ENCODE peak calls at places on chromosomes 1 and 21, in eight cellular contexts. G is tibial nerve; H is K562; Y is CD8-positive, alpha-beta T cell; V is progenitor cell of endocrine pancreas; W is osteocyte; J is Calu3; R is testis. B is an unnamed sample.

GRCh38 chr1:178536844-178537371 is 24.0 kb downstream of the TEX35 start:
- DNase-seq in G (no peak), H (no peak), Y (no peak), V (no peak), W (no peak), J (peak; percentile 76), R (peak; percentile 52), B (no peak)

GRCh38 chr1:246141306-246141705 is 365.8 kb downstream of the SMYD3 start:
- DNase-seq in G (no peak), H (no peak), Y (no peak), V (no peak), W (no peak), J (no peak), R (no peak), B (no peak)

GRCh38 chr21:21156919-21157318 is 158.7 kb downstream of the NCAM2 start:
- DNase-seq in G (no peak), H (peak; percentile 37), Y (no peak), V (no peak), W (no peak), J (no peak), R (no peak), B (no peak)

GRCh38 chr21:40672602-40673001 is 174.4 kb downstream of the DSCAM start:
- DNase-seq in G (no peak), H (no peak), Y (no peak), V (no peak), W (no peak), J (no peak), R (no peak), B (no peak)

GRCh38 chr1:47871799-47872353 is 125.3 kb downstream of the TRABD2B start:
- DNase-seq in G (no peak), H (no peak), Y (no peak), V (no peak), W (no peak), J (peak; percentile 70), R (peak; percentile 18), B (no peak)

GRCh38 chr1:82318921-82319320 is 518.2 kb downstream of the ADGRL2 start:
- DNase-seq in G (no peak), H (no peak), Y (no peak), V (no peak), W (no peak), J (no peak), R (no peak), B (no peak)

GRCh38 chr1:27368872-27369703 is 2.3 kb upstream of the MAP3K6 start:
- DNase-seq in G (no peak), H (no peak), Y (no peak), V (no peak), W (no peak), J (no peak), R (no peak), B (no peak)

GRCh38 chr1:47818682-47819502 is 178.3 kb downstream of the TRABD2B start:
- DNase-seq in G (peak; percentile 45), H (no peak), Y (no peak), V (no peak), W (no peak), J (no peak), R (no peak), B (no peak)

GRCh38 chr1:910311-910880 is 13.3 kb upstream of the SAMD11 start:
- DNase-seq in G (no peak), H (no peak), Y (no peak), V (peak; percentile 9), W (no peak), J (no peak), R (no peak), B (no peak)

GRCh38 chr1:56472860-56473259 is 106.5 kb downstream of the PLPP3 start:
- DNase-seq in G (no peak), H (no peak), Y (no peak), V (no peak), W (peak; percentile 27), J (no peak), R (no peak), B (no peak)

GRCh38 chr1:94101613-94101940 is 19.4 kb downstream of the ABCA4 start:
- DNase-seq in G (no peak), H (no peak), Y (no peak), V (no peak), W (no peak), J (no peak), R (no peak), B (no peak)

GRCh38 chr1:164804366-164804765 is 245.4 kb downstream of the PBX1 start:
- DNase-seq in G (no peak), H (no peak), Y (no peak), V (no peak), W (no peak), J (no peak), R (no peak), B (no peak)

GRCh38 chr1:28971980-28972771 is 57.8 kb downstream of the EPB41 start:
- DNase-seq in G (no peak), H (no peak), Y (no peak), V (no peak), W (no peak), J (no peak), R (no peak), B (no peak)

GRCh38 chr1:107277022-107277421 is 136.2 kb downstream of the NTNG1 start:
- DNase-seq in G (peak; percentile 19), H (peak; percentile 7), Y (no peak), V (peak; percentile 22), W (no peak), J (peak; percentile 22), R (peak; percentile 51), B (peak; percentile 57)

GRCh38 chr1:35641233-35641866 is at the start of gene PSMB2:
- DNase-seq in G (peak; percentile 98), H (peak; percentile 100), Y (peak; percentile 99), V (peak; percentile 91), W (peak; percentile 98), J (peak; percentile 95), R (peak; percentile 97), B (peak; percentile 97)
- TF ChIP-seq CTCF in G (no peak), H (no peak), Y (no peak), V (no peak), W (no peak), J (no peak), R (no peak), B (no peak)

GRCh38 chr1:51955797-51956527 is 34.5 kb downstream of the RAB3B start:
- DNase-seq in G (no peak), H (no peak), Y (no peak), V (no peak), W (no peak), J (no peak), R (no peak), B (no peak)
- TF ChIP-seq CTCF in G (no peak), H (no peak), Y (no peak), V (no peak), W (no peak), J (no peak), R (no peak), B (no peak)

GRCh38 chr1:51535006-51535592 is 16.0 kb upstream of the EPS15 start:
- DNase-seq in G (peak; percentile 82), H (peak; percentile 74), Y (peak; percentile 64), V (no peak), W (no peak), J (peak; percentile 55), R (peak; percentile 77), B (peak; percentile 46)
- TF ChIP-seq CTCF in G (peak; percentile 70), H (peak; percentile 85), Y (peak; percentile 62), V (peak; percentile 54), W (peak; percentile 80), J (peak; percentile 44), R (peak; percentile 79), B (peak; percentile 26)

GRCh38 chr21:45026066-45026745 is 48.2 kb upstream of the ADARB1 start:
- DNase-seq in G (no peak), H (no peak), Y (no peak), V (no peak), W (no peak), J (no peak), R (no peak), B (no peak)

GRCh38 chr21:45027241-45028196 is 46.9 kb upstream of the ADARB1 start:
- DNase-seq in G (no peak), H (no peak), Y (no peak), V (no peak), W (peak; percentile 81), J (no peak), R (no peak), B (no peak)

GRCh38 chr21:45029298-45029967 is 44.9 kb upstream of the ADARB1 start:
- DNase-seq in G (no peak), H (peak; percentile 41), Y (no peak), V (no peak), W (no peak), J (no peak), R (no peak), B (no peak)

GRCh38 chr21:45029968-45030636 is 44.3 kb upstream of the ADARB1 start:
- DNase-seq in G (no peak), H (no peak), Y (no peak), V (no peak), W (no peak), J (no peak), R (no peak), B (no peak)

DNA sequence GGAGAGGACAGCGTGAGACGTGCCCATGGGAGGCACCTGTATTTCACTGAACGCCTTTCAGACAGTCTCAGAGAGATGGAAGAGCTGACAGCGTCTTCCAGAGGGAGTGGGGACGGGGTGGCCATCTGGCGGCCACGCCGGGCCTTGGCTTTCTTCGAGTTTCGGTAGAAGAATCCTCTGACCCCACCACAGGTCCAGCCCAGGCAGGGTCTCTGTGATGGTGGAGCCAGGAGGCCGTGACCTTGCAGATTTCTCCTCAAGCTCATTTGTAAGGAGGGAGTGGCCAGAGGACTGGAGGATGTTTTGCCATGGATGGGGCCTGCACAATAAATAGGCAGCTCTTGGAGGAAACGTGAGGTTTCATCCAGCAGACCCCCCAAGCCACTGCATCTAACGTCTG is 47.5 kb upstream of the ADARB1 start:
- DNase-seq in G (no peak), H (peak; percentile 48), Y (no peak), V (no peak), W (no peak), J (no peak), R (no peak), B (no peak)
- TF ChIP-seq CTCF in G (no peak), H (peak; percentile 62), Y (no peak), V (peak; percentile 17), W (no peak), J (no peak), R (no peak), B (no peak)

GRCh38 chr1:110463695-110464094 is 12.7 kb downstream of the PROK1 start:
- DNase-seq in G (no peak), H (no peak), Y (no peak), V (no peak), W (no peak), J (no peak), R (no peak), B (no peak)

GRCh38 chr1:110465814-110466380 is 14.9 kb downstream of the PROK1 start:
- DNase-seq in G (no peak), H (peak; percentile 54), Y (no peak), V (no peak), W (no peak), J (no peak), R (no peak), B (no peak)

GRCh38 chr1:110464340-110464739 is 13.4 kb downstream of the PROK1 start:
- DNase-seq in G (no peak), H (no peak), Y (no peak), V (no peak), W (no peak), J (no peak), R (no peak), B (no peak)

GRCh38 chr1:110466646-110467280 is 15.8 kb downstream of the PROK1 start:
- DNase-seq in G (no peak), H (no peak), Y (no peak), V (no peak), W (no peak), J (no peak), R (no peak), B (no peak)

GRCh38 chr1:110465038-110465813 is 14.3 kb downstream of the PROK1 start:
- DNase-seq in G (no peak), H (no peak), Y (no peak), V (no peak), W (no peak), J (no peak), R (no peak), B (no peak)
- TF ChIP-seq CTCF in G (no peak), H (no peak), Y (no peak), V (no peak), W (no peak), J (no peak), R (no peak), B (no peak)

B was measured in endothelial cell.